ENCODE peak calls at places on chromosomes 4 and X, in ten cellular contexts. D, X, S, U, B, I, J, Q, F and M are unnamed samples.
A peak's percentile ranks its signal among the peaks of the same experiment; 100 is the strongest.

GRCh38 chr4:33073811-33074210 is 2353.6 kb downstream of the PCDH7 start:
- DNase-seq in D (no peak), X (no peak), S (peak; percentile 56), U (peak; percentile 73), B (no peak), I (no peak), J (no peak), Q (no peak), F (no peak), M (no peak)

GRCh38 chrX:132257116-132257515 is 37.9 kb upstream of the RAP2C start:
- DNase-seq in D (no peak), X (no peak), S (peak; percentile 44), U (peak; percentile 56), B (no peak), I (no peak), J (no peak), Q (no peak), F (no peak), M (no peak)

GRCh38 chr4:8550691-8551090 is 29.5 kb upstream of the GPR78 start:
- DNase-seq in D (no peak), X (no peak), S (no peak), U (peak; percentile 22), B (no peak), I (no peak), J (no peak), Q (no peak), F (no peak), M (no peak)

GRCh38 chr4:22129454-22130075 is 181.0 kb upstream of the KCNIP4 start:
- DNase-seq in D (no peak), X (no peak), S (peak; percentile 61), U (peak; percentile 26), B (no peak), I (no peak), J (no peak), Q (peak; percentile 10), F (peak; percentile 38), M (no peak)

GRCh38 chrX:70672326-70672725 is 227.7 kb downstream of the DLG3 start:
- DNase-seq in D (no peak), X (no peak), S (no peak), U (no peak), B (no peak), I (no peak), J (no peak), Q (no peak), F (no peak), M (no peak)

GRCh38 chr4:142281999-142282398 is 564.1 kb downstream of the INPP4B start:
- DNase-seq in D (no peak), X (no peak), S (peak; percentile 9), U (no peak), B (no peak), I (no peak), J (no peak), Q (no peak), F (no peak), M (no peak)

GRCh38 chr4:184647391-184648101 is 1.7 kb downstream of the CASP3 start:
- DNase-seq in D (no peak), X (no peak), S (peak; percentile 64), U (peak; percentile 25), B (no peak), I (no peak), J (no peak), Q (no peak), F (peak; percentile 12), M (no peak)

GRCh38 chrX:136176399-136176825 is 29.1 kb downstream of the FHL1 start:
- DNase-seq in D (no peak), X (no peak), S (peak; percentile 82), U (peak; percentile 82), B (no peak), I (no peak), J (no peak), Q (no peak), F (no peak), M (no peak)

GRCh38 chr4:148239406-148239805 is 202.8 kb downstream of the NR3C2 start:
- DNase-seq in D (no peak), X (no peak), S (no peak), U (no peak), B (no peak), I (no peak), J (no peak), Q (no peak), F (no peak), M (no peak)

GRCh38 chr4:149553959-149554520 is 261.6 kb downstream of the IQCM start:
- DNase-seq in D (no peak), X (no peak), S (no peak), U (peak; percentile 76), B (no peak), I (no peak), J (no peak), Q (no peak), F (no peak), M (no peak)

GRCh38 chr4:73967891-73968290 is 13.9 kb downstream of the PF4 start:
- DNase-seq in D (no peak), X (no peak), S (no peak), U (no peak), B (no peak), I (no peak), J (no peak), Q (no peak), F (no peak), M (no peak)

GRCh38 chr4:48271048-48271452 is 1.4 kb upstream of the TEC start:
- DNase-seq in D (no peak), X (no peak), S (no peak), U (no peak), B (no peak), I (no peak), J (no peak), Q (no peak), F (peak; percentile 62), M (no peak)

GRCh38 chr4:123520376-123520775 is 123.8 kb downstream of the SPRY1 start:
- DNase-seq in D (no peak), X (no peak), S (no peak), U (no peak), B (no peak), I (no peak), J (no peak), Q (no peak), F (no peak), M (no peak)

GRCh38 chrX:40423299-40423698 is 157.5 kb upstream of the ATP6AP2 start:
- DNase-seq in D (no peak), X (peak; percentile 7), S (peak; percentile 19), U (peak; percentile 80), B (no peak), I (no peak), J (no peak), Q (no peak), F (no peak), M (peak; percentile 43)

GRCh38 chr4:175385797-175386196 is 426.3 kb downstream of the GPM6A start:
- DNase-seq in D (no peak), X (no peak), S (peak; percentile 12), U (no peak), B (no peak), I (no peak), J (no peak), Q (no peak), F (no peak), M (no peak)

GRCh38 chr4:112802780-112803179 is 165.8 kb downstream of the LARP7 start:
- DNase-seq in D (no peak), X (no peak), S (no peak), U (no peak), B (no peak), I (no peak), J (no peak), Q (no peak), F (no peak), M (no peak)

GRCh38 chr4:72918362-72918761 is 151.2 kb downstream of the COX18 start:
- DNase-seq in D (no peak), X (no peak), S (no peak), U (no peak), B (no peak), I (no peak), J (no peak), Q (no peak), F (no peak), M (no peak)

GRCh38 chr4:176339936-176340761 is 20.4 kb downstream of the SPCS3 start:
- DNase-seq in D (no peak), X (no peak), S (peak; percentile 34), U (peak; percentile 17), B (no peak), I (no peak), J (no peak), Q (no peak), F (no peak), M (no peak)

GRCh38 chr4:78190595-78190994 is 133.5 kb downstream of the FRAS1 start:
- DNase-seq in D (no peak), X (no peak), S (no peak), U (no peak), B (no peak), I (no peak), J (no peak), Q (no peak), F (no peak), M (no peak)

GRCh38 chr4:16222957-16223527 is 3.2 kb downstream of the TAPT1 start:
- DNase-seq in D (no peak), X (no peak), S (no peak), U (no peak), B (no peak), I (no peak), J (no peak), Q (no peak), F (no peak), M (no peak)